ENCODE peak calls at places on chromosomes 16 and 17, in six cellular contexts. C is upper lobe of right lung, F is neural progenitor cell, Q is heart right ventricle, Y is WTC11, I is heart left ventricle. H is an unnamed sample.

GRCh38 chr17:82932146-82933005 is 92.6 kb upstream of the ZNF750 start:
- DNase-seq in C (peak; percentile 50), F (no peak), Q (no peak), Y (peak; percentile 1), I (no peak), H (no peak)

GRCh38 chr16:23650674-23651073 is 9.4 kb downstream of the DCTN5 start:
- DNase-seq in C (no peak), F (peak; percentile 24), Q (no peak), Y (no peak), I (no peak), H (no peak)

GRCh38 chr17:58232707-58233156 is 5.7 kb upstream of the LPO start:
- DNase-seq in C (peak; percentile 70), F (no peak), Q (no peak), Y (peak; percentile 16), I (no peak), H (no peak)

GRCh38 chr17:77076046-77076882 is 64.5 kb upstream of the SEC14L1 start:
- DNase-seq in C (no peak), F (no peak), Q (no peak), Y (no peak), I (no peak), H (no peak)

GRCh38 chr16:67528870-67529638 is 425 bp downstream of the RIPOR1 start:
- DNase-seq in C (peak; percentile 80), F (peak; percentile 80), Q (peak; percentile 53), Y (peak; percentile 47), I (no peak), H (no peak)

GRCh38 chr17:59154335-59154720 is 658 bp downstream of the SKA2 start:
- DNase-seq in C (peak; percentile 71), F (peak; percentile 75), Q (peak; percentile 45), Y (peak; percentile 32), I (peak; percentile 41), H (peak; percentile 56)

GRCh38 chr17:77914440-77915254 is 43.9 kb upstream of the TNRC6C start:
- DNase-seq in C (no peak), F (peak; percentile 13), Q (no peak), Y (peak; percentile 67), I (no peak), H (no peak)

GRCh38 chr16:69112285-69113129 is 7.1 kb downstream of the HAS3 start:
- DNase-seq in C (peak; percentile 82), F (peak; percentile 84), Q (peak; percentile 45), Y (peak; percentile 89), I (peak; percentile 57), H (peak; percentile 86)

DNA sequence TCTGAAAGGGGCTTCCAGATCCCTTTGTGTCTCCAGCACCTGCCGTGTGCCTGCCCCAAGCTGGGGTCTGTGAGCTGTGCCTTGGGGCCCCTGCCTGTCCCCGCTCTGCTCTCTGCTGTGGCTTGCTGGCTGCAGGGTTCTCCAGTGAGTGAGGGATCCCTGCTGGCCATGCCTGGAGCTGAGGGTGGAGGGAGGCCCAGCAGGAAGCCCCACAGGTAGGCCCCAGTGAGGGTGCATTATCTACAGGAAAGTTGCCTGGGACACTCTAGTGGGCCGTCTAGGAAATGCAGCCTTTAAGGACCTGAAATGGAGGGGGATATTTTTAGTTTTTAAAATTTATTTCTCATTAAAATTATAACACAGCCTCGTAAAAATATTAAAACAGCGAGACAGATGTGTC is 50.9 kb downstream of the JPH3 start:
- DNase-seq in C (no peak), F (no peak), Q (no peak), Y (no peak), I (no peak), H (no peak)
- TF ChIP-seq CTCF in C (peak; percentile 23), F (peak; percentile 47), Q (peak; percentile 25), Y (peak; percentile 46), I (no peak), H (peak; percentile 89)

GRCh38 chr17:33291248-33292183 is 1.6 kb downstream of the ASIC2 start:
- DNase-seq in C (peak; percentile 61), F (peak; percentile 77), Q (no peak), Y (peak; percentile 58), I (no peak), H (peak; percentile 47)

GRCh38 chr17:33290156-33290697 is 2.9 kb downstream of the ASIC2 start:
- DNase-seq in C (no peak), F (no peak), Q (no peak), Y (no peak), I (no peak), H (no peak)

GRCh38 chr17:33294994-33295393 is 1.9 kb upstream of the ASIC2 start:
- DNase-seq in C (no peak), F (no peak), Q (no peak), Y (no peak), I (no peak), H (no peak)

GRCh38 chr17:33292184-33292980 is 713 bp downstream of the ASIC2 start:
- DNase-seq in C (no peak), F (peak; percentile 79), Q (no peak), Y (peak; percentile 66), I (no peak), H (peak; percentile 57)

DNA sequence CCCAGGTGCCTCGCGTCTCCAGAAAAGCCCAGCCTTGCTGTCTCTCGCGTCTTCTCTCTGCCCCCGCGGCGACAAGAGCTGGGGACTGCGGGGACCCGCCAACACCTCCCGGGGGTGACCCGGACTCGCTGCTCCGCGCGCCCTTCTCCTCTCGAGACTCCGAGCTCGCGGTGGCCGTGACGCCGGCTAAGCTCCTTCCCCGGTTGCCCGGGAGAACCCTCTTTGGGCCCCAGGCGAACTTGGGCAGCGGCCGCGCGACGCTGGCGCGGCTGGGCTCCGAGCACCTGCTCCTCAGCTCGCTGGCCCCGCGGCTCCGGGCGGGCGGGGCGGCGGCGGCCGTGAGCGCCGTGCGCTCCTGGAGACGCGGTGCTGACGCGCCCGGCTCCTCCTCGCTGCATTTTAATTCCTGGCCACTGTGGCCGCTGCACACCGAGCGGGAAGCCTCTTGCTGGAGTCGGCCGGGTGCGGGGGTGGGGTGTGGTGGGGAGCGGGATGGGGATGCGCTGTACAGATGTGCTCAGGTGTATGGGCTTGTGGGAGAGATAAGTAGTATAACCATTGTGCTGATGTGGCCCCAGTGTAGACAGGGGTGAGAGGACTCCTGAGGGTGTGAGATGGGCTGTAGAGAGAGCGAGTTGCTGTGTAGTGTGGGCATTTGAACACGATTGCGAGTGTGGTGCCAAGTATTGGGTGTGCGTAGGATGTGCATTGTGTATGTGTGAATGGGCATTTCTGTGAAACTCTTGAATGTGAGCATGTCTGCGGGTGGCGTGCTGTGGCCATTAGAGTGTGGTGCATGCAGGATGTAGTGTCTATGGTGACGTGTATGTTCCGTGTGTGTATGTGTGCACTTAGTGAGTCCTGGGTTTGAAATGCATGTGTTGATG is at the start of gene ASIC2:
- DNase-seq in C (no peak), F (peak; percentile 89), Q (no peak), Y (peak; percentile 68), I (no peak), H (peak; percentile 36)
- TF ChIP-seq CTCF in C (no peak), F (peak; percentile 34), Q (no peak), Y (no peak), I (no peak), H (no peak)

DNA sequence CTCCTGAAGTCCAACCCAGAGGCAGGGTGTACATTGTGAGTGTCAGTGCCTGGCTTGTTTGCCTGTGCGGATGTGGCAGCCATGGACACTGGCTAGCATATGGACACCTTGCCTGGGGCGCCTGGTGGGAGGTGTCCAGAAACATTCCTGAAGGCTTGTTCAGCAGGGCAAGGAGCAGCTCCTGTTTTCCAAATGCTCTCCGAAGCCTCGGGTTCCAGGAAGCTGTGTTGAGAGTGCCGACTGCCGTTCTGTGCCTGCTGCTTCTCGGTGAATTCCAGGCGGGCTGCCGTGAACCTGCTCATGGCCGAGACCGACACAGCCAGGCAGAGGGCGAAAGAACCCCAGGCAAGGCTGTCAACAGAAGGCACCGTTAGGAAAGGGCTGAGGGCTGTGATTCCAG is 10.9 kb upstream of the DHRS7C start:
- DNase-seq in C (no peak), F (no peak), Q (no peak), Y (peak; percentile 12), I (no peak), H (no peak)
- TF ChIP-seq CTCF in C (no peak), F (no peak), Q (no peak), Y (no peak), I (no peak), H (no peak)

GRCh38 chr17:3635474-3636153 is 436 bp downstream of the SHPK start:
- DNase-seq in C (no peak), F (no peak), Q (no peak), Y (no peak), I (no peak), H (no peak)
- TF ChIP-seq CTCF in C (no peak), F (no peak), Q (no peak), Y (no peak), I (no peak), H (no peak)

GRCh38 chr17:35428229-35428628 is 4.1 kb downstream of the SLFN12 start:
- DNase-seq in C (no peak), F (no peak), Q (no peak), Y (no peak), I (no peak), H (no peak)

GRCh38 chr17:35429702-35430101 is 2.6 kb downstream of the SLFN12 start:
- DNase-seq in C (no peak), F (no peak), Q (no peak), Y (no peak), I (no peak), H (no peak)

GRCh38 chr17:35438433-35438832 is 6.1 kb upstream of the SLFN12 start:
- DNase-seq in C (no peak), F (no peak), Q (no peak), Y (no peak), I (no peak), H (no peak)

GRCh38 chr17:35432176-35433074 is at the start of gene SLFN12:
- DNase-seq in C (no peak), F (peak; percentile 26), Q (peak; percentile 79), Y (peak; percentile 40), I (peak; percentile 61), H (peak; percentile 44)

DNA sequence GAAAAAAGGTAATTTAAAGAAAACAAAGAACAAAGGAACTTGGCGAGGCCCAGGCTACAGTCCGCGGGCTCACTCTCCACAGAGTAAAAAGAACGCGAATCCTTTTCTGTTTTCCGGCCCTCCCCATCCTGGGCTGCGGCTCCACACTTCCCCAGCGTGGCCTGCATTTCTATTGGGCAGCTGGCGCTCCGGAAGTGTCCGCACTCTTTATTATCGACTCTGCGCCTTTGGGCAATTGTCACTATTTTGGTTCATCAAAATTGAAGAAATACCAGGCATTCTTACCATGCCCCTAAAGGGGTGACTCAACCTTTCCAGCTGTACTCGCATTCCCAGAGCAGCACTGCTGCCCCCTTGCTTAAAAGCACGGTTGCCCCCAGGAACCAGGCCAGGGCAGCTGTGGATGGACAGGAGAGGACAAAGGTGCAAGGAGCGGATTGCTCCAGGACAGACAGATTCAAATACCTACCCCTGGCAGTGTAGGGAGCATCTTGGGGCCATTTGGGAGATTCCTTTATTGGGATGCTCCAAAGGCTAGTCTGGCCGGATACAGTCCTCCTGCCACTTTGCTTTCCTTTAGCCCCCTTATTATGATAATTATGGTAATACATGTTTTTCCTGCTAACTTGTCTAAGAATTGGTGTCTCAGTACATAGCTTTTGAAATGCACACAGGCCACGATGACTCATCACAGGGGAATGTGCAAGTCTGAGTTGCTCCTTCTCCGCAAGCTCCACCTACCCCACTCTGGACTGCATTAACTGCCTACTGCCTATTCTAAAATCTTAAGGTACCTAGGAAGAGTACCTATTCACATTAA is 985 bp upstream of the SLFN12 start:
- DNase-seq in C (peak; percentile 70), F (peak; percentile 36), Q (peak; percentile 84), Y (peak; percentile 79), I (peak; percentile 88), H (peak; percentile 42)
- TF ChIP-seq CTCF in C (peak; percentile 20), F (peak; percentile 12), Q (peak; percentile 33), Y (no peak), I (no peak), H (peak; percentile 21)

DNA sequence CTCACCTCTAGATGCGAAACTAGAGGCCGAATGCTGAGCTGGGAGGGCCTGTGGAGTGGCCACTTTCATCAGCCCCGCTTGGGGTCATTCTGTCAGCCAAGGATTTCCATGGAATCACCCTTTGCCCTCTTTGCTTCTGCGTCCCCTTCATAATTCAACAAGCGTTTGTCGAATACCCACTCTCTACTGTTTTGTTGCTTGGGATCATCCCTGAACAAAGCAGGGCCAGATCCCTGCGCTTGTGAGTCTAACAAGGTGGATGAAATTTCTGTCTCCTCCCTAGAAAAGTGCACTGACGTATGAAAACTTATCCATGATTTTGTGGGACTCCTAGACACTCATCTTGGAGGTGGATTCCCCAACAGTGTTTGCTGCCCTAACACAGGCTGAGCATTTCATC is 3.3 kb upstream of the SLC12A3 start:
- DNase-seq in C (no peak), F (no peak), Q (no peak), Y (no peak), I (no peak), H (no peak)
- TF ChIP-seq CTCF in C (no peak), F (no peak), Q (no peak), Y (no peak), I (no peak), H (no peak)

H was measured in endothelial cell.